ENCODE peak calls at places on chromosomes 7 and 10, in six cellular contexts. Y is HEK293T; R is fibroblast of pulmonary artery; G is MM.1S; T is activated naive CD4-positive, alpha-beta T cell; B is amygdala. L is an unnamed sample.

GRCh38 chr10:131519723-131520122 is 208.2 kb upstream of the TCERG1L start:
- DNase-seq in Y (no peak), R (no peak), G (no peak), T (no peak), B (no peak), L (no peak)

GRCh38 chr7:4189151-4189570 is 492.9 kb upstream of the FOXK1 start:
- DNase-seq in Y (no peak), R (peak), G (no peak), T (no peak), B (peak), L (peak)

GRCh38 chr10:59995862-59996261 is 89.5 kb upstream of the CCDC6 start:
- DNase-seq in Y (no peak), R (no peak), G (no peak), T (no peak), B (no peak), L (no peak)

GRCh38 chr7:73972614-73973013 is 55.4 kb upstream of the ELN start:
- DNase-seq in Y (no peak), R (no peak), G (no peak), T (no peak), B (no peak), L (no peak)

GRCh38 chr10:42911359-42911758 is 128.8 kb downstream of the BMS1 start:
- DNase-seq in Y (no peak), R (no peak), G (no peak), T (no peak), B (no peak), L (no peak)

GRCh38 chr10:87750001-87750651 is 67.9 kb downstream of the ATAD1 start:
- DNase-seq in Y (no peak), R (peak), G (no peak), T (no peak), B (no peak), L (no peak)

GRCh38 chr10:18368681-18369080 is 228.5 kb downstream of the CACNB2 start:
- DNase-seq in Y (no peak), R (peak), G (no peak), T (no peak), B (no peak), L (no peak)

GRCh38 chr7:44561962-44562621 is 11.6 kb downstream of the DDX56 start:
- DNase-seq in Y (no peak), R (peak), G (no peak), T (no peak), B (no peak), L (no peak)

GRCh38 chr7:155299539-155300202 is 2.0 kb downstream of the INSIG1 start:
- DNase-seq in Y (no peak), R (peak), G (peak), T (no peak), B (no peak), L (no peak)

GRCh38 chr10:109871476-109871875 is 51.8 kb downstream of the XPNPEP1 start:
- DNase-seq in Y (no peak), R (no peak), G (no peak), T (no peak), B (no peak), L (no peak)

GRCh38 chr7:77698042-77698625 is 1.9 kb downstream of the RSBN1L start:
- DNase-seq in Y (no peak), R (no peak), G (no peak), T (no peak), B (no peak), L (no peak)

GRCh38 chr10:58704226-58705200 is 191.8 kb downstream of the BICC1 start:
- DNase-seq in Y (no peak), R (peak), G (no peak), T (no peak), B (no peak), L (no peak)

GRCh38 chr7:94355389-94355788 is 39.3 kb upstream of the COL1A2 start:
- DNase-seq in Y (no peak), R (no peak), G (no peak), T (no peak), B (no peak), L (no peak)

GRCh38 chr7:13057462-13058200 is 370.2 kb downstream of the ARL4A start:
- DNase-seq in Y (no peak), R (peak), G (peak), T (no peak), B (no peak), L (no peak)

GRCh38 chr10:69375307-69376151 is 41.2 kb downstream of the TACR2 start:
- DNase-seq in Y (no peak), R (peak), G (no peak), T (no peak), B (peak), L (peak)

GRCh38 chr7:100087055-100087750 is 1.6 kb upstream of the COPS6 start:
- DNase-seq in Y (no peak), R (peak), G (no peak), T (no peak), B (no peak), L (no peak)

GRCh38 chr7:40714338-40715052 is 579.7 kb downstream of the SUGCT start:
- DNase-seq in Y (no peak), R (no peak), G (no peak), T (no peak), B (no peak), L (no peak)

GRCh38 chr7:33952824-33953223 is 47.5 kb downstream of the BMPER start:
- DNase-seq in Y (no peak), R (no peak), G (no peak), T (no peak), B (no peak), L (no peak)

GRCh38 chr10:44312401-44312800 is 72.5 kb downstream of the CXCL12 start:
- DNase-seq in Y (no peak), R (no peak), G (no peak), T (no peak), B (no peak), L (no peak)

GRCh38 chr7:5396542-5396941 is 27.1 kb downstream of the TNRC18 start:
- DNase-seq in Y (no peak), R (no peak), G (peak), T (peak), B (no peak), L (no peak)

GRCh38 chr7:88756806-88757205 is 2.7 kb upstream of the ZNF804B start:
- DNase-seq in Y (no peak), R (no peak), G (no peak), T (no peak), B (no peak), L (no peak)

GRCh38 chr7:22549667-22550513 is 49.9 kb upstream of the STEAP1B start:
- DNase-seq in Y (no peak), R (peak), G (peak), T (no peak), B (no peak), L (no peak)

GRCh38 chr7:1709900-1710299 is 39.8 kb downstream of the ELFN1 start:
- DNase-seq in Y (no peak), R (no peak), G (no peak), T (no peak), B (no peak), L (no peak)

GRCh38 chr7:55129409-55130078 is 110.7 kb downstream of the EGFR start:
- DNase-seq in Y (no peak), R (peak), G (no peak), T (no peak), B (no peak), L (no peak)

GRCh38 chr7:116686812-116687419 is 14.9 kb downstream of the MET start:
- DNase-seq in Y (no peak), R (no peak), G (no peak), T (no peak), B (no peak), L (no peak)

GRCh38 chr7:64888901-64889685 is 14.0 kb upstream of the ZNF273 start:
- DNase-seq in Y (no peak), R (no peak), G (no peak), T (no peak), B (no peak), L (no peak)

GRCh38 chr7:157548691-157549265 is 212.0 kb downstream of the DNAJB6 start:
- DNase-seq in Y (no peak), R (no peak), G (no peak), T (no peak), B (no peak), L (no peak)

GRCh38 chr10:116417821-116418220 is 9.8 kb upstream of the PNLIPRP3 start:
- DNase-seq in Y (no peak), R (no peak), G (no peak), T (no peak), B (no peak), L (no peak)

GRCh38 chr7:100801833-100802568 is 25.3 kb downstream of the EPHB4 start:
- DNase-seq in Y (no peak), R (peak), G (no peak), T (no peak), B (no peak), L (no peak)